ENCODE peak calls at places on chromosome 18, in five cellular contexts. Z is lung, G is astrocyte, O is HCT116, M is IMR-90. N is an unnamed sample.

GRCh38 chr18:59921384-59921891 is 21.6 kb downstream of the PMAIP1 start:
- DNase-seq in Z (no peak), G (no peak), O (no peak), M (no peak), N (no peak)

GRCh38 chr18:76874643-76875389 is 52.5 kb downstream of the ZNF236 start:
- DNase-seq in Z (no peak), G (no peak), O (peak; percentile 16), M (no peak), N (no peak)

GRCh38 chr18:21341141-21341540 is 99.1 kb downstream of the GREB1L start:
- DNase-seq in Z (no peak), G (peak; percentile 29), O (no peak), M (no peak), N (no peak)

GRCh38 chr18:6741290-6741689 is 11.8 kb downstream of the ARHGAP28 start:
- DNase-seq in Z (no peak), G (peak; percentile 99), O (no peak), M (peak; percentile 100), N (no peak)

GRCh38 chr18:78506031-78506461 is 473.6 kb upstream of the SALL3 start:
- DNase-seq in Z (no peak), G (no peak), O (no peak), M (no peak), N (no peak)

GRCh38 chr18:77061946-77062517 is 70.6 kb downstream of the MBP start:
- DNase-seq in Z (no peak), G (no peak), O (no peak), M (no peak), N (no peak)

GRCh38 chr18:3604626-3605408 is 154.8 kb downstream of the TGIF1 start:
- DNase-seq in Z (no peak), G (peak; percentile 97), O (no peak), M (peak; percentile 98), N (no peak)

GRCh38 chr18:51569561-51569960 is 372.1 kb upstream of the MEX3C start:
- DNase-seq in Z (no peak), G (no peak), O (no peak), M (no peak), N (no peak)

GRCh38 chr18:71471963-71472725 is 1072.0 kb downstream of the CBLN2 start:
- DNase-seq in Z (no peak), G (no peak), O (no peak), M (no peak), N (no peak)

GRCh38 chr18:75003089-75003488 is 205.8 kb downstream of the PTGR3 start:
- DNase-seq in Z (no peak), G (peak; percentile 35), O (no peak), M (peak; percentile 24), N (no peak)

GRCh38 chr18:37403100-37403781 is 162.4 kb downstream of the CELF4 start:
- DNase-seq in Z (no peak), G (peak; percentile 87), O (no peak), M (peak; percentile 86), N (peak; percentile 29)

GRCh38 chr18:37261988-37262387 is 303.6 kb downstream of the CELF4 start:
- DNase-seq in Z (no peak), G (no peak), O (no peak), M (no peak), N (no peak)

GRCh38 chr18:62486290-62486964 is 36.4 kb upstream of the ZCCHC2 start:
- DNase-seq in Z (peak; percentile 45), G (peak; percentile 14), O (peak; percentile 94), M (peak; percentile 16), N (peak; percentile 77)

GRCh38 chr18:7369006-7369405 is 138.1 kb downstream of the LRRC30 start:
- DNase-seq in Z (no peak), G (no peak), O (no peak), M (no peak), N (no peak)

GRCh38 chr18:22542400-22542835 is 124.7 kb upstream of the CTAGE1 start:
- DNase-seq in Z (peak; percentile 53), G (peak; percentile 75), O (no peak), M (peak; percentile 68), N (no peak)

GRCh38 chr18:36692331-36692730 is 136.5 kb downstream of the TPGS2 start:
- DNase-seq in Z (no peak), G (peak; percentile 94), O (no peak), M (peak; percentile 93), N (no peak)

GRCh38 chr18:61173579-61173978 is 159.7 kb upstream of the CDH20 start:
- DNase-seq in Z (no peak), G (peak; percentile 31), O (no peak), M (no peak), N (no peak)

GRCh38 chr18:12463191-12463590 is 55.5 kb downstream of the PRELID3A start:
- DNase-seq in Z (no peak), G (no peak), O (no peak), M (no peak), N (no peak)

GRCh38 chr18:64800151-64800550 is 651.3 kb upstream of the LINC00305 start:
- DNase-seq in Z (no peak), G (no peak), O (no peak), M (no peak), N (no peak)

GRCh38 chr18:32613821-32614220 is 143.1 kb upstream of the GAREM1 start:
- DNase-seq in Z (no peak), G (no peak), O (no peak), M (no peak), N (no peak)

GRCh38 chr18:7608798-7609197 is 41.7 kb downstream of the PTPRM start:
- DNase-seq in Z (no peak), G (peak; percentile 56), O (no peak), M (peak; percentile 54), N (no peak)

GRCh38 chr18:80154293-80154692 is 45.2 kb downstream of the ADNP2 start:
- DNase-seq in Z (no peak), G (no peak), O (no peak), M (peak; percentile 11), N (no peak)

GRCh38 chr18:40929389-40929788 is 1025.6 kb upstream of the PIK3C3 start:
- DNase-seq in Z (no peak), G (no peak), O (no peak), M (no peak), N (no peak)

GRCh38 chr18:40925071-40925541 is 1029.9 kb upstream of the PIK3C3 start:
- DNase-seq in Z (no peak), G (no peak), O (no peak), M (no peak), N (no peak)

GRCh38 chr18:40926679-40927078 is 1028.4 kb upstream of the PIK3C3 start:
- DNase-seq in Z (no peak), G (peak; percentile 28), O (no peak), M (no peak), N (no peak)
- H3K27ac ChIP-seq in Z (no peak overlapping the region), G (no peak overlapping the region), O (no peak overlapping the region), M (no peak overlapping the region), N (no peak overlapping the region)

DNA sequence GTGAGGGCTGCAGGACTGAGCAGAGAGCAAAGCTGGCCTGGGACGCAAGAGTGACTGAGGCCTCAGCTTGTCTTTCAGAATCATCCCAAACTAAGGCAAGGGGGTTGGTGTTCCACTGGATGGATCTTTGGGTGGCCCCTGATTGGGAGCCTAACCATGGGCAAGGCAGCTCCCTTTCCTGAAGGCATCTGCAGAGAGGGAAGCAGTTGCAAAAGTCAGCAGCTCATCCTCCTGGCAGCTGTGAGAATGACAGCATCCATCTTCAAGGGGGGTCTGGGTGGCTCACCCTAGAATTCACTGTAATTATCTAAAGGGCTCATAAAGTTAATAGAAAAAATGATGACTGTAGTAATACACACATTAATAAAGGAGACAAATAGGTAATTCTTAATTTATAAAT is 46.5 kb upstream of the RAB31 start:
- DNase-seq in Z (no peak), G (no peak), O (no peak), M (peak; percentile 40), N (no peak)
- TF ChIP-seq CTCF in Z (no peak), G (no peak), O (peak; percentile 9), M (peak; percentile 52), N (no peak)

GRCh38 chr18:13464432-13465125 is 246.0 kb downstream of the LDLRAD4 start:
- DNase-seq in Z (peak; percentile 59), G (peak; percentile 16), O (no peak), M (no peak), N (peak; percentile 52)

GRCh38 chr18:13462686-13463085 is 244.1 kb downstream of the LDLRAD4 start:
- DNase-seq in Z (no peak), G (no peak), O (no peak), M (no peak), N (no peak)

GRCh38 chr18:13465476-13465875 is 246.9 kb downstream of the LDLRAD4 start:
- DNase-seq in Z (no peak), G (no peak), O (no peak), M (no peak), N (no peak)

GRCh38 chr18:13463526-13463925 is 245.0 kb downstream of the LDLRAD4 start:
- DNase-seq in Z (no peak), G (no peak), O (no peak), M (no peak), N (no peak)

DNA sequence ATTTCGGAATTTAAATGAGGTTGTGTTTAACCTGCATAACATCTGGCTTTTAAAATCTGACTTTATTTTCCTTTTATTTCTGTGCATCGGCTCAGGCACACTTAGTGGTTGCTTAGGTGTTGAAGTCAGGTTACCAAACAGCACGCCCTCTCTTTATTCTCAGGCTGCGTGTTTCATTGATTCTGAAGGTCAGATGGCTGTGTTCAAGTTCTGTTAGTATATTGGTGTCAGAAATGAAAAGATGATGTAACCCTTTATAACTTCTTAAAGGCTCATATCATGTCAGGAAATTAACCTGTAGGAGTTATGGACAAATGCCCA is 246.5 kb downstream of the LDLRAD4 start:
- DNase-seq in Z (no peak), G (no peak), O (no peak), M (no peak), N (no peak)
- H3K27ac ChIP-seq in Z (peak overlapping the region; percentile 87), G (no peak overlapping the region), O (no peak overlapping the region), M (no peak overlapping the region), N (peak overlapping the region; percentile 19)

DNA sequence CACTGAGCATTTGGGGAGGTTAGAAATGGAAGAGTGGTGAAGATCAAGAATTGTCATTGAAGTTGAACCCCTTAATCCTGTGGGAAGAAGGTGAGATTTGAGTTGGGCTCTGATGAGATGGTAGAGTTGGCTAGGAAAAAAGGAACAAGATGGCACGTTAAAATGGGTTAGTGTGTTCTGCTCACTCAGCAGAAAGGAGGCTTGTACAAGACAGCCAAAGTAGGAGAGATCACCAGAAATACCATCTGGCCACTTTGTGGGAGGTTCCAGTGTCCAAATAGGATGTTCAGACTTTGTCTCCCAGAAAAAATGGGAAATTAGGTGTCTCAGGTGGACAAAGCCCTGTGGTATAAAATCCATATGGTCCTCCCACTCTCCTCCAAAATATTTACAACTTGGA is 56.0 kb upstream of the SLC14A2 start:
- DNase-seq in Z (no peak), G (no peak), O (no peak), M (no peak), N (no peak)
- TF ChIP-seq CTCF in Z (no peak), G (no peak), O (no peak), M (no peak), N (no peak)

GRCh38 chr18:31102020-31102684 is at the start of gene DSC2:
- DNase-seq in Z (peak; percentile 51), G (no peak), O (no peak), M (no peak), N (peak; percentile 88)
- H3K27ac ChIP-seq in Z (peak within 1 kb of the TSS; percentile 86), G (no peak within 1 kb of the TSS), O (peak within 1 kb of the TSS; percentile 83), M (no peak within 1 kb of the TSS), N (peak within 1 kb of the TSS; percentile 94)